ENCODE peak calls at places on chromosomes 16 and 17, in seven cellular contexts. V, Y, P, L, C, X and O are unnamed samples.

GRCh38 chr17:35127751-35128514 is 6.5 kb downstream of the FNDC8 start:
- DNase-seq in V (no peak), Y (no peak), P (peak), L (no peak), C (no peak), X (peak), O (no peak)

GRCh38 chr17:50210249-50211225 is 9.1 kb upstream of the COL1A1 start:
- DNase-seq in V (peak), Y (peak), P (peak), L (peak), C (no peak), X (peak), O (no peak)

GRCh38 chr16:89094252-89094901 is 725 bp downstream of the ACSF3 start:
- DNase-seq in V (no peak), Y (peak), P (no peak), L (peak), C (no peak), X (no peak), O (no peak)

GRCh38 chr16:13936596-13937081 is 16.7 kb downstream of the ERCC4 start:
- DNase-seq in V (no peak), Y (no peak), P (no peak), L (no peak), C (peak), X (peak), O (no peak)

GRCh38 chr16:89574681-89575246 is 794 bp upstream of the CPNE7 start:
- DNase-seq in V (peak), Y (peak), P (no peak), L (peak), C (peak), X (peak), O (no peak)

GRCh38 chr17:66716236-66717026 is 118.5 kb upstream of the CACNG5 start:
- DNase-seq in V (peak), Y (no peak), P (no peak), L (peak), C (no peak), X (peak), O (no peak)

GRCh38 chr17:67211742-67212141 is 33.3 kb downstream of the HELZ start:
- DNase-seq in V (no peak), Y (no peak), P (no peak), L (no peak), C (no peak), X (peak), O (no peak)

GRCh38 chr16:85069171-85069570 is 41.6 kb downstream of the KIAA0513 start:
- DNase-seq in V (no peak), Y (no peak), P (no peak), L (no peak), C (no peak), X (no peak), O (no peak)

GRCh38 chr17:79760197-79760906 is 17.6 kb upstream of the CBX2 start:
- DNase-seq in V (no peak), Y (no peak), P (no peak), L (no peak), C (no peak), X (no peak), O (no peak)

GRCh38 chr16:20899503-20900298 is 457 bp downstream of the DCUN1D3 start:
- DNase-seq in V (no peak), Y (no peak), P (no peak), L (no peak), C (peak), X (no peak), O (no peak)

GRCh38 chr17:2383628-2384167 is 17.2 kb downstream of the MNT start:
- DNase-seq in V (no peak), Y (no peak), P (no peak), L (no peak), C (no peak), X (no peak), O (no peak)

GRCh38 chr16:23359092-23359760 is 57.1 kb downstream of the SCNN1B start:
- DNase-seq in V (no peak), Y (no peak), P (no peak), L (no peak), C (no peak), X (peak), O (no peak)

GRCh38 chr16:76246587-76246986 is 30.6 kb upstream of the CNTNAP4 start:
- DNase-seq in V (no peak), Y (no peak), P (no peak), L (no peak), C (no peak), X (no peak), O (no peak)

DNA sequence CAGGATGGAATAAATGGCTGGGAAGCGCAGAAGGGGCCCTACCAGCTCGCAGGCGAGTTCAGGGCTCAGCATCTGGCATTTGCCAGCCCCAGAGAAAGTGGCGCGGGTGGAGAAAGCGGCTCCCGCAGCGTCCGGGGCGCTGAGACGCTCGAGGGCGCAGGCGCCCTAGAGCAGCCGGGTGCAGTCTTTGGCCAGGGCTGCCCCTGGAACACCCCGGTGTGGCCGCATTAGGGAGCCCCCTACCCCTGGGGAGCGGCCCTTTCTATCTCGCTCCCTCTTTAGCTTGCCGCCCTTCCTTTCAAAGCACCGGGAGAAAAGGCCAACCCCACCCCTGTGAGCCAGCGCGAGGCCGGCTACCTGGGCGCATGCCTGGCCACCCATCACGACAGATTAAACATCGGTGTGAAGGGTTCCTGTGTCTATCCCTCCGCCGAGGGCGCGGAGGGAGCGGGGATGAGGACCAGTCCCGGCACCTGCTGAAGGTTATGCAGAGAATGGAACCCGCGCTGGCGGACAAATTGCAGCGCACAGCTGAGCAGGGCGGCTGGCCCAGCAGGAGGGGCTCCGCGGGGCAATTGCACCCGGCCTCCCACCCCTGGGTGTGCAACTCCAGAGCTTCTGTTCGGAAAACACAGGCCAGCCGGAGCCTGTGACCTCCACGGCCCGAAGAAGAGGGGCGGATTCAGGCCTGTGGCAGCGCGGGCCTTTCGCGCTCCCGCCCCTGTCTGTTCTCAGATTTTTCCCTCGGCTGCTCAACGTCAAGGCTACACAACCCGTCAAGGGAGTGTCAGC is 15.6 kb upstream of the FOXF1 start:
- DNase-seq in V (no peak), Y (no peak), P (no peak), L (peak), C (no peak), X (no peak), O (no peak)
- H3K4me3 ChIP-seq in V (no peak), Y (no peak), P (no peak), L (no peak), C (no peak), X (no peak), O (no peak)

DNA sequence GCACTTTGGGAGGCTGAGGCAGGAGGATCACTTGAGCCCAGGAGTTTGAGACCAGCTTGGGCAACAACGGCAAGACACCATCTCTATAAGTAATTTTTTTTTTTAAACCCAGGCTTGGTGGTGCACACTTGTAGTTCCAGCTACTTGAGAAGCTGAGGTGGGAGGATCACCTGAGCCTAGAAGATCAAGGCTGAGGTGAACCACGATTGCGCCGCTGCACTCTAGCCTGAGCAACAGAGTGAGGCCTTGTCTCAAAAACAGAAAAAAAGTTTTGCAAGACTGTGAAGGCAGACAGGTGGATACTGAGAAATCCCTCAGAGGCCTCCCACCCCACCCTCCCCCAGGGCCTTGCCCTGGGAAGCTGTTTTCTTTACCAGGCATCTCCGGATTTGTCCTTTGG is 125.4 kb downstream of the MGAT5B start:
- DNase-seq in V (no peak), Y (peak), P (no peak), L (no peak), C (no peak), X (no peak), O (no peak)
- H3K4me3 ChIP-seq in V (no peak), Y (no peak), P (no peak), L (no peak), C (no peak), X (no peak), O (no peak)

DNA sequence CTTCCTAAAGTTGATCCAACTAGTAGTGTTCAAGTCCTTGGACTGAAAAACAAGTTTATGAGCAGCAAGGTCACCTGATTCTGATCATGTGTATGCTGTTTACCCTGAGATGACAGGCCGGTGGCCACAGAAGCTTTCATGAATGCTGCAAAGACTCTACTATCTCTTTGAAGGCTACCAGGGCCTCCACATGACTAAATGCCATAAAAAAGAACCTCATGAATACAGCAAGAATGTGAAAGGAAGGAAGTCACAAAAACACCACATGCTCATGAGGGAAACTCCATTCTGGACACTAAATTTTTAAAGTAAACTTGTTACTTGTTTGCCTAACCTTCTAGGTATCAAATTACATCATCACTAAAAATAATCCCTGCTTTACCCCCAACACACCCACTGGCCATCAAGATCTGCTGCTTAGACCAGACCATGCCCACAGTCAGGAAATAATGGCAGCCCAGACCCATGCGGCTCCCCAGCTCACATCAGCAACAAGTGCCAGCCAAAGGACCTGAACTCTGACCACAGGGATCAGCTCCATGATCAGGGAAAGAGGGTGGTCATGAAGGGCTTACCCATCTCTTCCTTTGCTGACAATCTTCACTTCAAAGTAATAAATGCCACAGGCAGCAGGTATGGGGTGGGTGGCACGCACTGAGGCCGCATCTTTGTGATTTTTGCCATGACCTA is 1.4 kb downstream of the RANBP10 start:
- DNase-seq in V (no peak), Y (no peak), P (no peak), L (no peak), C (no peak), X (peak), O (no peak)
- H3K4me3 ChIP-seq in V (peak), Y (peak), P (peak), L (peak), C (no peak), X (peak), O (no peak)

DNA sequence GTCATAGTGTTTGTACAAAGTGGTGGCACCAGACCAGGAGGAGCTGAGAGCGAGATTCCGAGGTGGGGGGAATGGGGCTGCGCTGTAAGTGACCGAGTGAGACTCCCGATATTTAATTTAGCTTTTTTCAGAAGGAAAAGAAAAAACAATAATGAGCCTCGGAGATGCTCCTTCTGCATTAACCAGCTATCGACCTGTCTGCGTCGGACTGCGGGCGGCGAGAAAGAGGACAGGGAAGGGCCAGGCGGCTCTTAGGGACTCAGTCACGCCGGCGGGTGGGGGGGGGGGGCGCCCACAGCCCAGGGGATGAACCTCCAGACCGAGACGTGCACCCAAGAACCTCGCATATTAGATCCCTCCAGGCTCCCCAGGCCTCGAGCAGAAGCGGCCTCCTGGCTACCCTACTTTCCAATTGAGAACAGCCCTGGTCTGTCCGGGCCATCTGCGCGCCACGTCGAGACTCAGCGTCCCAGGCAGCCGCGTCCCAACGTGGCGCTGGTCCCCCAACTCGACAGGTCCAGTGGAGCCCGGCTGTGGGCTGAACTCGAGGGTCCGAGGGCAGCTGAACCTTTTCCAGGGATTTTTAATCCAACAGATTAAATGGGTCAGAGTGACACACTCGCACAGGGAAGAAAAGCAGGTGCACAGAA is 2.1 kb upstream of the IRX3 start:
- DNase-seq in V (no peak), Y (no peak), P (no peak), L (peak), C (no peak), X (no peak), O (no peak)
- H3K4me3 ChIP-seq in V (no peak), Y (no peak), P (no peak), L (peak), C (no peak), X (no peak), O (no peak)

GRCh38 chr16:1311212-1311737 is 1.8 kb downstream of the UBE2I start:
- DNase-seq in V (no peak), Y (peak), P (no peak), L (peak), C (no peak), X (no peak), O (no peak)

GRCh38 chr16:1312459-1312801 is 3.0 kb downstream of the UBE2I start:
- DNase-seq in V (no peak), Y (peak), P (no peak), L (no peak), C (no peak), X (no peak), O (no peak)

GRCh38 chr16:1312903-1313302 is 3.5 kb downstream of the UBE2I start:
- DNase-seq in V (no peak), Y (peak), P (no peak), L (no peak), C (no peak), X (no peak), O (no peak)

GRCh38 chr16:1310832-1311200 is 1.4 kb downstream of the UBE2I start:
- DNase-seq in V (no peak), Y (peak), P (no peak), L (peak), C (no peak), X (no peak), O (no peak)

DNA sequence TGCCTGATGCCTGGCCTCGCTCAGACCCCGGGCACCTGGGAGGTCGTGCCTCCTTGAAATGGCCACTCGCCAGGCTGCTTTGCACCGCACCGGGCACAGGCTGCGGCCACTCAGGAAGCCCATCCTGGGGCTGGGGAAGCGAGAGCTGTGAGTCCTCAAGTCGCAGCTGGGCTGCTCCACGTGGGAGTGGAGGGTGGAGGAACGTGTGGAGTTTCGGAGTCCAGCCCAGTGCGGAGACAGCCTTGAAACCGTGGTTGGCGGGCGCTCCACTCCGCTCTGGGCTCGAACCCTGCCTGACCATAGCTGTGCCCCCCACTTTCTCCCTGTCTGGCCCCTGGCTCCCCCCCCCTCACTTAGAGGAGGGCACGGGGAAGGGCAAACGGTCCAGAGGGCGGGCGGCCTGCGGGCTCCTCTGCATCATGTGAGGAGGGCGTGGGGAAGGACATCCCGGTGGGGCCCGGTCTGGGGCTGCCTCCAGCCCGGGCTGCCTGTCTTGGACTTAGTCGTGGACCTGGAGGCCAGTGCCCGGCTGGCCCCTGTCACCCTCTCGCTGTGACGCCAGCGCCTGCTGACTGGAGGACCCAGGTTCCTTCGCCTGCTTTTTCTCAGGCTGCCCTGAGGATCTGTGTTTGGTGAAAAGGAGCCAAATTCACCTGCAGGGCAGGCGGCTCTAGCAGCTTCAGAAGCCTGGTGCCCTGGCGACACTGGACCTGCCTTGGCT is 2.5 kb downstream of the UBE2I start:
- DNase-seq in V (no peak), Y (peak), P (no peak), L (no peak), C (no peak), X (peak), O (no peak)
- H3K4me3 ChIP-seq in V (peak), Y (peak), P (peak), L (peak), C (no peak), X (peak), O (no peak)

GRCh38 chr17:61413654-61414133 is 14.1 kb downstream of the TBX2 start:
- DNase-seq in V (no peak), Y (no peak), P (no peak), L (no peak), C (no peak), X (no peak), O (no peak)
- H3K4me3 ChIP-seq in V (no peak), Y (no peak), P (peak), L (no peak), C (no peak), X (no peak), O (no peak)

GRCh38 chr17:42642377-42642776 is 16.7 kb upstream of the TUBG2 start:
- DNase-seq in V (no peak), Y (no peak), P (no peak), L (peak), C (no peak), X (no peak), O (no peak)
- H3K4me3 ChIP-seq in V (no peak), Y (no peak), P (no peak), L (no peak), C (no peak), X (no peak), O (no peak)

DNA sequence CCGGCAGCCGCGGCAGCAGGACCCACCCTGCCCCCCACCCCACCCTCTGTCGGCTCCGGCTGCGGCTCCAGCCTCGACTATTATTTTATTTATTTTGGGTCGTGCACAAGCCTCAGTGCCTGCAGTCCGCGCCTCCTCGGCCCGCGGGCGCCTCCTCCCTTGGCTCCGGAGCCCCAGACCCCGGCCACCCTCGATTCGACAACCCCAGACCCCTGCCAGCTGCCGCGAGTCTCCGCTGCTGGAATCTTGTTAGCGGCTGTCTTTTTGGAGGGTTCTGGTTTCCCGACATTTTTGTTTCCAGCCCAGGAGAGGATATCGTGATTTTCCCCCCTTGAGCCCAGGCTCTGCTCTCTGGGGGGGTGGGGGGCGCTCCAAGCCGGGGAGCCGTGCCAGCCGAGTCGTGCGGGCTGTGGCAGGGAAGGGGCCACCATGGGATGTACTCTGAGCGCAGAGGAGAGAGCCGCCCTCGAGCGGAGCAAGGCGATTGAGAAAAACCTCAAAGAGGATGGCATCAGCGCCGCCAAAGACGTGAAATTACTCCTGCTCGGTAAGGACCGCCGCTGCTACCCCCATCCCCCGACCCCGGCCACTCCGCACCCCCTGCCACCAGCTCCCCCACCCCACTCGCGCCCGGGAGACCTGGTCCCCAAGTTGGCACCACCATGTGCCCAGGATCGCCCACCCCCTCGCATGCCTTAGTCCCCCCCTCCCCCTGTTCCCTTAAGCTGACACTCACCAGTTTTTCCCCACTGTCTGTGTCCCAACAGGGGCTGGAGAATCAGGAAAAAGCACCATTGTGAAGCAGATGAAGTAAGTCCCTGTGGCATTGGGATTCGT is 736 bp downstream of the GNAO1 start:
- DNase-seq in V (no peak), Y (peak), P (no peak), L (peak), C (no peak), X (no peak), O (no peak)
- H3K4me3 ChIP-seq in V (peak), Y (peak), P (peak), L (peak), C (peak), X (peak), O (peak)

GRCh38 chr16:74623214-74623842 is 16.4 kb upstream of the GLG1 start:
- DNase-seq in V (peak), Y (no peak), P (peak), L (peak), C (no peak), X (peak), O (no peak)
- H3K4me3 ChIP-seq in V (no peak), Y (no peak), P (no peak), L (no peak), C (no peak), X (no peak), O (no peak)